ENCODE peak calls at places on chromosomes 6 and 20, in nine cellular contexts. One of them, this sample, is unnamed.

GRCh38 chr6:11536795-11537194 is 754 bp upstream of the TMEM170B start:
- DNase-seq in fibroblast of the conjunctiva: no peak
- DNase-seq in progenitor cell of endocrine pancreas: no peak
- DNase-seq in effector CD4-positive, alpha-beta T cell: no peak
- DNase-seq in PC-9: no peak
- DNase-seq in right cardiac atrium: no peak
- DNase-seq in hippocampal formation: no peak
- DNase-seq in SW 1271: no peak
- DNase-seq in cardiac septum: no peak
- DNase-seq in this sample: no peak

GRCh38 chr6:95091823-95092436 is 485.4 kb upstream of the MANEA start:
- DNase-seq in fibroblast of the conjunctiva: peak
- DNase-seq in progenitor cell of endocrine pancreas: no peak
- DNase-seq in effector CD4-positive, alpha-beta T cell: no peak
- DNase-seq in PC-9: no peak
- DNase-seq in right cardiac atrium: no peak
- DNase-seq in hippocampal formation: no peak
- DNase-seq in SW 1271: peak
- DNase-seq in cardiac septum: no peak
- DNase-seq in this sample: no peak

GRCh38 chr20:48635791-48636267 is 192.0 kb downstream of the PREX1 start:
- DNase-seq in fibroblast of the conjunctiva: no peak
- DNase-seq in progenitor cell of endocrine pancreas: peak
- DNase-seq in effector CD4-positive, alpha-beta T cell: peak
- DNase-seq in PC-9: peak
- DNase-seq in right cardiac atrium: peak
- DNase-seq in hippocampal formation: peak
- DNase-seq in SW 1271: peak
- DNase-seq in cardiac septum: peak
- DNase-seq in this sample: no peak

GRCh38 chr6:17928514-17929430 is 58.7 kb downstream of the KIF13A start:
- DNase-seq in fibroblast of the conjunctiva: no peak
- DNase-seq in progenitor cell of endocrine pancreas: no peak
- DNase-seq in effector CD4-positive, alpha-beta T cell: no peak
- DNase-seq in PC-9: peak
- DNase-seq in right cardiac atrium: no peak
- DNase-seq in hippocampal formation: no peak
- DNase-seq in SW 1271: peak
- DNase-seq in cardiac septum: no peak
- DNase-seq in this sample: no peak

GRCh38 chr6:97000138-97000537 is 75.6 kb downstream of the KLHL32 start:
- DNase-seq in fibroblast of the conjunctiva: no peak
- DNase-seq in progenitor cell of endocrine pancreas: no peak
- DNase-seq in effector CD4-positive, alpha-beta T cell: no peak
- DNase-seq in PC-9: no peak
- DNase-seq in right cardiac atrium: no peak
- DNase-seq in hippocampal formation: no peak
- DNase-seq in SW 1271: no peak
- DNase-seq in cardiac septum: no peak
- DNase-seq in this sample: no peak

GRCh38 chr6:140572867-140573266 is 1198.4 kb upstream of the CITED2 start:
- DNase-seq in fibroblast of the conjunctiva: no peak
- DNase-seq in progenitor cell of endocrine pancreas: no peak
- DNase-seq in effector CD4-positive, alpha-beta T cell: no peak
- DNase-seq in PC-9: no peak
- DNase-seq in right cardiac atrium: no peak
- DNase-seq in hippocampal formation: no peak
- DNase-seq in SW 1271: no peak
- DNase-seq in cardiac septum: no peak
- DNase-seq in this sample: no peak

GRCh38 chr6:108497883-108498282 is 62.8 kb upstream of the FOXO3 start:
- DNase-seq in fibroblast of the conjunctiva: peak
- DNase-seq in progenitor cell of endocrine pancreas: no peak
- DNase-seq in effector CD4-positive, alpha-beta T cell: no peak
- DNase-seq in PC-9: no peak
- DNase-seq in right cardiac atrium: no peak
- DNase-seq in hippocampal formation: no peak
- DNase-seq in SW 1271: peak
- DNase-seq in cardiac septum: no peak
- DNase-seq in this sample: no peak

GRCh38 chr20:44959082-44959895 is 908 bp downstream of the TOMM34 start:
- DNase-seq in fibroblast of the conjunctiva: peak
- DNase-seq in progenitor cell of endocrine pancreas: no peak
- DNase-seq in effector CD4-positive, alpha-beta T cell: peak
- DNase-seq in PC-9: peak
- DNase-seq in right cardiac atrium: no peak
- DNase-seq in hippocampal formation: no peak
- DNase-seq in SW 1271: peak
- DNase-seq in cardiac septum: no peak
- DNase-seq in this sample: no peak

GRCh38 chr20:17896247-17896723 is 72.3 kb downstream of the SNX5 start:
- DNase-seq in fibroblast of the conjunctiva: no peak
- DNase-seq in progenitor cell of endocrine pancreas: no peak
- DNase-seq in effector CD4-positive, alpha-beta T cell: no peak
- DNase-seq in PC-9: peak
- DNase-seq in right cardiac atrium: no peak
- DNase-seq in hippocampal formation: no peak
- DNase-seq in SW 1271: no peak
- DNase-seq in cardiac septum: no peak
- DNase-seq in this sample: no peak

GRCh38 chr20:41172296-41173140 is 35.2 kb downstream of the PLCG1 start:
- DNase-seq in fibroblast of the conjunctiva: no peak
- DNase-seq in progenitor cell of endocrine pancreas: no peak
- DNase-seq in effector CD4-positive, alpha-beta T cell: no peak
- DNase-seq in PC-9: no peak
- DNase-seq in right cardiac atrium: peak
- DNase-seq in hippocampal formation: no peak
- DNase-seq in SW 1271: no peak
- DNase-seq in cardiac septum: peak
- DNase-seq in this sample: no peak

GRCh38 chr6:100353276-100354015 is 111.3 kb downstream of the SIM1 start:
- DNase-seq in fibroblast of the conjunctiva: no peak
- DNase-seq in progenitor cell of endocrine pancreas: no peak
- DNase-seq in effector CD4-positive, alpha-beta T cell: no peak
- DNase-seq in PC-9: no peak
- DNase-seq in right cardiac atrium: no peak
- DNase-seq in hippocampal formation: no peak
- DNase-seq in SW 1271: no peak
- DNase-seq in cardiac septum: no peak
- DNase-seq in this sample: no peak

GRCh38 chr6:92977018-92977417 is 442.3 kb downstream of the EPHA7 start:
- DNase-seq in fibroblast of the conjunctiva: no peak
- DNase-seq in progenitor cell of endocrine pancreas: no peak
- DNase-seq in effector CD4-positive, alpha-beta T cell: no peak
- DNase-seq in PC-9: no peak
- DNase-seq in right cardiac atrium: no peak
- DNase-seq in hippocampal formation: no peak
- DNase-seq in SW 1271: no peak
- DNase-seq in cardiac septum: no peak
- DNase-seq in this sample: no peak

GRCh38 chr20:54054516-54054915 is 15.9 kb downstream of the BCAS1 start:
- DNase-seq in fibroblast of the conjunctiva: no peak
- DNase-seq in progenitor cell of endocrine pancreas: no peak
- DNase-seq in effector CD4-positive, alpha-beta T cell: no peak
- DNase-seq in PC-9: no peak
- DNase-seq in right cardiac atrium: no peak
- DNase-seq in hippocampal formation: no peak
- DNase-seq in SW 1271: no peak
- DNase-seq in cardiac septum: no peak
- DNase-seq in this sample: no peak

GRCh38 chr6:33894438-33894837 is 90.6 kb upstream of the MLN start:
- DNase-seq in fibroblast of the conjunctiva: no peak
- DNase-seq in progenitor cell of endocrine pancreas: no peak
- DNase-seq in effector CD4-positive, alpha-beta T cell: no peak
- DNase-seq in PC-9: no peak
- DNase-seq in right cardiac atrium: no peak
- DNase-seq in hippocampal formation: no peak
- DNase-seq in SW 1271: no peak
- DNase-seq in cardiac septum: no peak
- DNase-seq in this sample: no peak

GRCh38 chr6:36793913-36794703 is 45.1 kb downstream of the CPNE5 start:
- DNase-seq in fibroblast of the conjunctiva: no peak
- DNase-seq in progenitor cell of endocrine pancreas: no peak
- DNase-seq in effector CD4-positive, alpha-beta T cell: no peak
- DNase-seq in PC-9: no peak
- DNase-seq in right cardiac atrium: no peak
- DNase-seq in hippocampal formation: no peak
- DNase-seq in SW 1271: no peak
- DNase-seq in cardiac septum: no peak
- DNase-seq in this sample: no peak

GRCh38 chr20:41671143-41671542 is 53.0 kb upstream of the CHD6 start:
- DNase-seq in fibroblast of the conjunctiva: no peak
- DNase-seq in progenitor cell of endocrine pancreas: no peak
- DNase-seq in effector CD4-positive, alpha-beta T cell: no peak
- DNase-seq in PC-9: no peak
- DNase-seq in right cardiac atrium: no peak
- DNase-seq in hippocampal formation: no peak
- DNase-seq in SW 1271: no peak
- DNase-seq in cardiac septum: no peak
- DNase-seq in this sample: no peak

GRCh38 chr6:157879873-157880254 is 56.8 kb downstream of the SNX9 start:
- DNase-seq in fibroblast of the conjunctiva: no peak
- DNase-seq in progenitor cell of endocrine pancreas: no peak
- DNase-seq in effector CD4-positive, alpha-beta T cell: no peak
- DNase-seq in PC-9: no peak
- DNase-seq in right cardiac atrium: no peak
- DNase-seq in hippocampal formation: peak
- DNase-seq in SW 1271: no peak
- DNase-seq in cardiac septum: no peak
- DNase-seq in this sample: no peak

GRCh38 chr6:168828800-168829199 is 387.8 kb downstream of the SMOC2 start:
- DNase-seq in fibroblast of the conjunctiva: no peak
- DNase-seq in progenitor cell of endocrine pancreas: no peak
- DNase-seq in effector CD4-positive, alpha-beta T cell: no peak
- DNase-seq in PC-9: peak
- DNase-seq in right cardiac atrium: no peak
- DNase-seq in hippocampal formation: no peak
- DNase-seq in SW 1271: no peak
- DNase-seq in cardiac septum: no peak
- DNase-seq in this sample: no peak

GRCh38 chr6:159969204-159969912 is 476 bp downstream of the IGF2R start:
- DNase-seq in fibroblast of the conjunctiva: no peak
- DNase-seq in progenitor cell of endocrine pancreas: peak
- DNase-seq in effector CD4-positive, alpha-beta T cell: no peak
- DNase-seq in PC-9: no peak
- DNase-seq in right cardiac atrium: peak
- DNase-seq in hippocampal formation: peak
- DNase-seq in SW 1271: no peak
- DNase-seq in cardiac septum: no peak
- DNase-seq in this sample: no peak

GRCh38 chr6:13579911-13580310 is 5.5 kb downstream of the SIRT5 start:
- DNase-seq in fibroblast of the conjunctiva: no peak
- DNase-seq in progenitor cell of endocrine pancreas: no peak
- DNase-seq in effector CD4-positive, alpha-beta T cell: no peak
- DNase-seq in PC-9: no peak
- DNase-seq in right cardiac atrium: no peak
- DNase-seq in hippocampal formation: no peak
- DNase-seq in SW 1271: no peak
- DNase-seq in cardiac septum: no peak
- DNase-seq in this sample: no peak

GRCh38 chr6:166624275-166624674 is 2.8 kb downstream of the RPS6KA2 start:
- DNase-seq in fibroblast of the conjunctiva: peak
- DNase-seq in progenitor cell of endocrine pancreas: no peak
- DNase-seq in effector CD4-positive, alpha-beta T cell: no peak
- DNase-seq in PC-9: no peak
- DNase-seq in right cardiac atrium: no peak
- DNase-seq in hippocampal formation: no peak
- DNase-seq in SW 1271: no peak
- DNase-seq in cardiac septum: no peak
- DNase-seq in this sample: no peak

GRCh38 chr20:24502184-24502583 is 32.8 kb downstream of the SYNDIG1 start:
- DNase-seq in fibroblast of the conjunctiva: peak
- DNase-seq in progenitor cell of endocrine pancreas: no peak
- DNase-seq in effector CD4-positive, alpha-beta T cell: no peak
- DNase-seq in PC-9: no peak
- DNase-seq in right cardiac atrium: peak
- DNase-seq in hippocampal formation: peak
- DNase-seq in SW 1271: no peak
- DNase-seq in cardiac septum: no peak
- DNase-seq in this sample: no peak

GRCh38 chr20:44064501-44065400 is 122.2 kb downstream of the JPH2 start:
- DNase-seq in fibroblast of the conjunctiva: no peak
- DNase-seq in progenitor cell of endocrine pancreas: peak
- DNase-seq in effector CD4-positive, alpha-beta T cell: no peak
- DNase-seq in PC-9: no peak
- DNase-seq in right cardiac atrium: no peak
- DNase-seq in hippocampal formation: no peak
- DNase-seq in SW 1271: no peak
- DNase-seq in cardiac septum: no peak
- DNase-seq in this sample: no peak

GRCh38 chr6:4486543-4487319 is 289.5 kb upstream of the CDYL start:
- DNase-seq in fibroblast of the conjunctiva: no peak
- DNase-seq in progenitor cell of endocrine pancreas: no peak
- DNase-seq in effector CD4-positive, alpha-beta T cell: no peak
- DNase-seq in PC-9: no peak
- DNase-seq in right cardiac atrium: no peak
- DNase-seq in hippocampal formation: no peak
- DNase-seq in SW 1271: no peak
- DNase-seq in cardiac septum: no peak
- DNase-seq in this sample: no peak

GRCh38 chr6:54299542-54300269 is 8.5 kb upstream of the TINAG start:
- DNase-seq in fibroblast of the conjunctiva: no peak
- DNase-seq in progenitor cell of endocrine pancreas: no peak
- DNase-seq in effector CD4-positive, alpha-beta T cell: no peak
- DNase-seq in PC-9: no peak
- DNase-seq in right cardiac atrium: no peak
- DNase-seq in hippocampal formation: no peak
- DNase-seq in SW 1271: no peak
- DNase-seq in cardiac septum: no peak
- DNase-seq in this sample: no peak

GRCh38 chr6:56683882-56684281 is 41.2 kb upstream of the DST start:
- DNase-seq in fibroblast of the conjunctiva: peak
- DNase-seq in progenitor cell of endocrine pancreas: no peak
- DNase-seq in effector CD4-positive, alpha-beta T cell: no peak
- DNase-seq in PC-9: peak
- DNase-seq in right cardiac atrium: no peak
- DNase-seq in hippocampal formation: no peak
- DNase-seq in SW 1271: peak
- DNase-seq in cardiac septum: no peak
- DNase-seq in this sample: no peak

GRCh38 chr20:49616154-49617007 is 48.4 kb upstream of the PTGIS start:
- DNase-seq in fibroblast of the conjunctiva: no peak
- DNase-seq in progenitor cell of endocrine pancreas: no peak
- DNase-seq in effector CD4-positive, alpha-beta T cell: no peak
- DNase-seq in PC-9: no peak
- DNase-seq in right cardiac atrium: no peak
- DNase-seq in hippocampal formation: no peak
- DNase-seq in SW 1271: no peak
- DNase-seq in cardiac septum: no peak
- DNase-seq in this sample: no peak

GRCh38 chr6:108561742-108562502 is 1.2 kb downstream of the FOXO3 start:
- DNase-seq in fibroblast of the conjunctiva: no peak
- DNase-seq in progenitor cell of endocrine pancreas: peak
- DNase-seq in effector CD4-positive, alpha-beta T cell: no peak
- DNase-seq in PC-9: peak
- DNase-seq in right cardiac atrium: peak
- DNase-seq in hippocampal formation: no peak
- DNase-seq in SW 1271: no peak
- DNase-seq in cardiac septum: no peak
- DNase-seq in this sample: no peak

GRCh38 chr6:139030539-139030938 is 2.0 kb downstream of the ABRACL start:
- DNase-seq in fibroblast of the conjunctiva: no peak
- DNase-seq in progenitor cell of endocrine pancreas: no peak
- DNase-seq in effector CD4-positive, alpha-beta T cell: no peak
- DNase-seq in PC-9: no peak
- DNase-seq in right cardiac atrium: no peak
- DNase-seq in hippocampal formation: no peak
- DNase-seq in SW 1271: no peak
- DNase-seq in cardiac septum: no peak
- DNase-seq in this sample: no peak

GRCh38 chr20:47784599-47785320 is 521 bp downstream of the SULF2 start:
- DNase-seq in fibroblast of the conjunctiva: no peak
- DNase-seq in progenitor cell of endocrine pancreas: peak
- DNase-seq in effector CD4-positive, alpha-beta T cell: no peak
- DNase-seq in PC-9: peak
- DNase-seq in right cardiac atrium: peak
- DNase-seq in hippocampal formation: no peak
- DNase-seq in SW 1271: peak
- DNase-seq in cardiac septum: no peak
- DNase-seq in this sample: no peak

GRCh38 chr6:126748141-126748540 is 370.3 kb upstream of the RSPO3 start:
- DNase-seq in fibroblast of the conjunctiva: peak
- DNase-seq in progenitor cell of endocrine pancreas: no peak
- DNase-seq in effector CD4-positive, alpha-beta T cell: no peak
- DNase-seq in PC-9: no peak
- DNase-seq in right cardiac atrium: no peak
- DNase-seq in hippocampal formation: no peak
- DNase-seq in SW 1271: no peak
- DNase-seq in cardiac septum: no peak
- DNase-seq in this sample: no peak

This sample was measured in esophagus squamous epithelium.